ENCODE peak calls at places on chromosomes 16 and 17, in nine cellular contexts. C, P, T, I, D, M, A, O and Q are unnamed samples.

GRCh38 chr17:55330344-55330933 is 65.7 kb downstream of the HLF start:
- DNase-seq in D (no peak), O (no peak), I (no peak), A (no peak), C (no peak), P (no peak), M (no peak), T (no peak), Q (no peak)

GRCh38 chr16:68190745-68191510 is 45.0 kb downstream of the ESRP2 start:
- DNase-seq in M (no peak), I (no peak), A (no peak), D (no peak), O (no peak), T (no peak), P (no peak), C (no peak), Q (no peak)

GRCh38 chr16:64590516-64590915 is 531.3 kb downstream of the CDH11 start:
- DNase-seq in M (peak; percentile 78), I (no peak), P (peak; percentile 14), O (no peak), C (no peak), D (no peak), T (no peak), A (no peak), Q (no peak)

GRCh38 chr17:29215717-29216116 is 30.9 kb upstream of the CRYBA1 start:
- DNase-seq in O (no peak), C (no peak), P (no peak), T (no peak), M (peak; percentile 77), I (no peak), A (no peak), D (no peak), Q (no peak)

GRCh38 chr17:81927145-81927652 is 336 bp downstream of the MAFG start:
- DNase-seq in M (no peak), C (no peak), D (no peak), O (no peak), T (peak; percentile 53), P (no peak), A (no peak), I (peak; percentile 29), Q (no peak)

GRCh38 chr17:14302421-14303099 is 1.7 kb downstream of the HS3ST3B1 start:
- DNase-seq in P (no peak), C (peak; percentile 94), A (no peak), O (peak; percentile 92), D (peak; percentile 92), T (peak; percentile 87), I (peak; percentile 84), M (peak; percentile 84), Q (no peak)

GRCh38 chr16:67101301-67101675 is 8.5 kb upstream of the PHAF1 start:
- DNase-seq in T (no peak), I (no peak), C (no peak), P (no peak), M (no peak), A (no peak), D (no peak), O (no peak), Q (no peak)

GRCh38 chr17:13253746-13254410 is 236.1 kb upstream of the ELAC2 start:
- DNase-seq in A (no peak), C (no peak), O (no peak), M (no peak), D (no peak), P (no peak), T (no peak), I (no peak), Q (no peak)

GRCh38 chr16:85428899-85429775 is 184.0 kb upstream of the GSE1 start:
- DNase-seq in D (no peak), T (peak; percentile 47), I (peak; percentile 11), A (no peak), O (peak; percentile 41), M (no peak), P (no peak), C (peak; percentile 61), Q (no peak)

GRCh38 chr16:3824121-3824795 is 56.3 kb downstream of the CREBBP start:
- DNase-seq in C (no peak), O (no peak), M (no peak), I (no peak), A (no peak), D (no peak), T (no peak), P (no peak), Q (no peak)

GRCh38 chr16:27547134-27547533 is 2.6 kb downstream of the GTF3C1 start:
- DNase-seq in O (no peak), C (no peak), T (no peak), M (peak; percentile 73), A (no peak), P (peak; percentile 27), I (no peak), D (no peak), Q (peak; percentile 25)

GRCh38 chr17:70034158-70034557 is 40.9 kb upstream of the KCNJ16 start:
- DNase-seq in M (no peak), O (no peak), T (no peak), A (no peak), D (no peak), I (no peak), C (no peak), P (no peak), Q (no peak)

GRCh38 chr16:59634951-59635350 is 900.8 kb upstream of the GOT2 start:
- DNase-seq in D (no peak), M (peak; percentile 9), P (no peak), I (no peak), O (no peak), A (no peak), C (no peak), T (no peak), Q (peak; percentile 42)

GRCh38 chr17:75087558-75088453 is at the start of gene SLC16A5:
- DNase-seq in M (peak; percentile 61), O (peak; percentile 97), P (no peak), C (peak; percentile 98), I (peak; percentile 91), A (peak; percentile 81), D (peak; percentile 92), T (peak; percentile 91), Q (no peak)

GRCh38 chr17:48995871-48996695 is 1.1 kb upstream of the IGF2BP1 start:
- DNase-seq in M (no peak), I (no peak), P (no peak), T (no peak), A (peak; percentile 50), D (peak; percentile 65), O (no peak), C (no peak), Q (no peak)

GRCh38 chr17:76381633-76382304 is 2.6 kb upstream of the SPHK1 start:
- DNase-seq in T (peak; percentile 74), C (no peak), A (no peak), M (no peak), D (no peak), P (no peak), I (no peak), O (no peak), Q (no peak)

GRCh38 chr17:76384222-76384986 is at the start of gene SPHK1:
- DNase-seq in A (no peak), M (peak; percentile 81), T (peak; percentile 86), O (peak; percentile 79), P (no peak), C (peak; percentile 88), D (no peak), I (peak; percentile 78), Q (peak; percentile 62)

GRCh38 chr17:76382803-76383644 is 1.4 kb upstream of the SPHK1 start:
- DNase-seq in A (no peak), C (peak; percentile 82), T (peak; percentile 73), M (peak; percentile 79), O (peak; percentile 66), I (peak; percentile 58), P (no peak), D (no peak), Q (peak; percentile 52)

GRCh38 chr17:76383645-76384221 is 676 bp upstream of the SPHK1 start:
- DNase-seq in C (peak; percentile 78), O (peak; percentile 70), M (peak; percentile 68), T (peak; percentile 78), P (no peak), I (peak; percentile 56), D (no peak), A (no peak), Q (no peak)

GRCh38 chr17:76382305-76382802 is 2.1 kb upstream of the SPHK1 start:
- DNase-seq in M (peak; percentile 47), O (no peak), A (no peak), T (peak; percentile 75), I (no peak), C (no peak), D (no peak), P (no peak), Q (no peak)
- H3K4me3 ChIP-seq in M (peak overlapping the region; percentile 88), O (peak overlapping the region; percentile 70), A (peak overlapping the region; percentile 83), T (no peak overlapping the region), I (peak overlapping the region; percentile 75), C (peak overlapping the region; percentile 68), D (peak overlapping the region; percentile 60), P (peak overlapping the region; percentile 57), Q (peak overlapping the region; percentile 71)

DNA sequence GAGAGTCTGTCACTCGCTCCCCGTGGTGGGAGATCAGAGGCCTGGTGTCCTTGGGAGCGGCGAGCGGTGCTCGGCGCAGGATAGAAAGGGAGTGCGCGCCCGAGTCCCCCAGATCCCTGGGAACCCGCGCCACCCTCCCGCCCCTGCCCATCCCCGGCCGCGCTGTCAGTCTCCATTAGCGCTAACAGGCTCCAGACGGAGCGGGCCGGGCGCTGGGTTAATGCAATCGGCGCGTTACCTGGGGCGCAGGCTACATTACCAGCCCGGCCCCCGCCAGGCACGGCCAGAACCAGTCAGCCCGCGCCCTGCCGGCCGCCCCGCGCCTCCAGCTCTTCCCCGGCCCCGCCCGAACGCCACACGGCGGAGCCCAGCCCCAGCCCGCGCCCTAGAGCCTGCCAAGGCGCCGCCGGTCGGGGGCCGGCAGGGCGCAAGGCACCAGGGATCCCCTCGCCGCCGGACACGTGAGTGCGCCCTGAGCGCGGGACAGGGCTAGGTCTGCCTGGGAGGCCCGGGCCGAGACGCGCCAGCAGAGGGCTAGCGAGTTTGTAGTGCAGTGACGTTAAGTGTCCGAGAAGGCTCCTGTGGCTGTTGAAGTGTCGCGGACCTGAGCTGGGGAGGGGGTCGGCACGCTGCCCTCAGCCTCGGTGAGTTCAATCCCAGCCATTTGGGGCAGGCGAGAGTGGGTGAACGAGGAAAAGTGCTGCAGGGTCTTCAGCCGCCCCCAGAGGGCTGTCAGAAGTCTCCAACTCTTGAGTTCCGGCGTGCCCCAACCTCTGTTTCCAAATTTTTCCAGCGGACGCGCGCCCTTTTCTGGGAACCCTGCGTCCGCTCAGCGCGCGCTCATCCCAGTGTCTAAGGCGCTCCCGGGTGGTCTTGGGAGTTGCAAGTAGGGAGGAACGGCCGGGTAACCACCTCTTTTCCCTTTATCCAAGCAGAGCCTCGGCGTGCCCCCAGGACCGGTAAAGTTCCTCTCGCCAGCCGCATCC is at the start of gene SLC6A2:
- DNase-seq in O (no peak), I (peak; percentile 29), D (peak; percentile 76), M (peak; percentile 12), P (no peak), C (no peak), A (no peak), T (no peak), Q (no peak)
- H3K4me3 ChIP-seq in O (peak within 1 kb of the TSS; percentile 27), I (peak within 1 kb of the TSS; percentile 57), D (peak within 1 kb of the TSS; percentile 50), M (no peak within 1 kb of the TSS), P (no peak within 1 kb of the TSS), C (peak within 1 kb of the TSS; percentile 14), A (peak within 1 kb of the TSS; percentile 55), T (no peak within 1 kb of the TSS), Q (no peak within 1 kb of the TSS)

GRCh38 chr17:66233023-66233753 is 4.0 kb upstream of the APOH start:
- DNase-seq in O (no peak), A (no peak), T (no peak), M (no peak), I (no peak), D (no peak), P (no peak), C (no peak), Q (no peak)
- H3K4me3 ChIP-seq in O (no peak overlapping the region), A (no peak overlapping the region), T (no peak overlapping the region), M (no peak overlapping the region), I (no peak overlapping the region), D (no peak overlapping the region), P (no peak overlapping the region), C (no peak overlapping the region), Q (no peak overlapping the region)

GRCh38 chr17:17748604-17749003 is 67.3 kb downstream of the RAI1 start:
- DNase-seq in P (no peak), C (no peak), O (no peak), M (no peak), D (no peak), A (no peak), T (no peak), I (no peak), Q (no peak)
- H3K4me3 ChIP-seq in P (no peak overlapping the region), C (no peak overlapping the region), O (no peak overlapping the region), M (no peak overlapping the region), D (no peak overlapping the region), A (no peak overlapping the region), T (no peak overlapping the region), I (no peak overlapping the region), Q (no peak overlapping the region)